ENCODE peak calls at places on chromosome 1, in seven cellular contexts. B is mesendoderm, L is heart left ventricle, P is neural progenitor cell, M is suprapubic skin, N is H1, Q is SK-N-SH. E is an unnamed sample.

GRCh38 chr1:180462099-180462498 is 40.3 kb downstream of the ACBD6 start:
- DNase-seq in B (no peak), L (no peak), P (no peak), M (no peak), N (no peak), Q (no peak), E (no peak)

GRCh38 chr1:226632169-226632884 is 83.8 kb downstream of the STUM start:
- DNase-seq in B (no peak), L (no peak), P (no peak), M (peak), N (no peak), Q (no peak), E (no peak)

GRCh38 chr1:174219606-174220370 is 60.5 kb downstream of the RABGAP1L start:
- DNase-seq in B (no peak), L (no peak), P (no peak), M (no peak), N (no peak), Q (no peak), E (no peak)

GRCh38 chr1:156709743-156710489 is 4.5 kb upstream of the CRABP2 start:
- DNase-seq in B (no peak), L (peak), P (peak), M (peak), N (no peak), Q (peak), E (peak)

GRCh38 chr1:216721878-216722277 is 1.4 kb downstream of the ESRRG start:
- DNase-seq in B (no peak), L (no peak), P (no peak), M (no peak), N (no peak), Q (no peak), E (no peak)

GRCh38 chr1:24289937-24290595 is 29.1 kb upstream of the GRHL3 start:
- DNase-seq in B (no peak), L (peak), P (no peak), M (peak), N (no peak), Q (peak), E (peak)

GRCh38 chr1:177983824-177984528 is 14.1 kb upstream of the SEC16B start:
- DNase-seq in B (peak), L (peak), P (peak), M (no peak), N (peak), Q (peak), E (no peak)

GRCh38 chr1:231919900-231920299 is 293.3 kb downstream of the DISC1 start:
- DNase-seq in B (peak), L (no peak), P (peak), M (no peak), N (no peak), Q (peak), E (no peak)

GRCh38 chr1:10625554-10625953 is 150.8 kb downstream of the PEX14 start:
- DNase-seq in B (no peak), L (no peak), P (no peak), M (peak), N (no peak), Q (peak), E (no peak)

GRCh38 chr1:2808386-2808705 is 6.9 kb upstream of the TTC34 start:
- DNase-seq in B (no peak), L (no peak), P (no peak), M (no peak), N (no peak), Q (no peak), E (no peak)

GRCh38 chr1:85502625-85503083 is 37.7 kb upstream of the DDAH1 start:
- DNase-seq in B (peak), L (peak), P (peak), M (peak), N (peak), Q (peak), E (peak)

GRCh38 chr1:86137458-86137857 is 19.1 kb downstream of the COL24A1 start:
- DNase-seq in B (no peak), L (no peak), P (no peak), M (no peak), N (no peak), Q (no peak), E (no peak)

GRCh38 chr1:39132505-39133339 is 71.8 kb upstream of the MACF1 start:
- DNase-seq in B (peak), L (peak), P (peak), M (peak), N (peak), Q (peak), E (peak)

GRCh38 chr1:17347769-17348592 is 24.0 kb upstream of the PADI6 start:
- DNase-seq in B (no peak), L (no peak), P (no peak), M (no peak), N (no peak), Q (no peak), E (no peak)

GRCh38 chr1:6918286-6918907 is 133.1 kb downstream of the CAMTA1 start:
- DNase-seq in B (no peak), L (no peak), P (no peak), M (no peak), N (no peak), Q (no peak), E (no peak)

GRCh38 chr1:233680000-233680399 is 66.1 kb downstream of the KCNK1 start:
- DNase-seq in B (peak), L (no peak), P (no peak), M (no peak), N (no peak), Q (no peak), E (no peak)

GRCh38 chr1:162548170-162548569 is 13.4 kb upstream of the UAP1 start:
- DNase-seq in B (no peak), L (peak), P (no peak), M (peak), N (no peak), Q (no peak), E (no peak)

GRCh38 chr1:219163401-219163954 is 10.2 kb upstream of the LYPLAL1 start:
- DNase-seq in B (no peak), L (no peak), P (no peak), M (no peak), N (no peak), Q (no peak), E (no peak)

GRCh38 chr1:230250676-230251075 is 175.5 kb downstream of the PGBD5 start:
- DNase-seq in B (peak), L (no peak), P (peak), M (no peak), N (no peak), Q (no peak), E (no peak)

GRCh38 chr1:215146252-215146975 is 63.9 kb downstream of the KCNK2 start:
- DNase-seq in B (peak), L (no peak), P (peak), M (no peak), N (no peak), Q (peak), E (no peak)

GRCh38 chr1:186683637-186684410 is 3.6 kb upstream of the PTGS2 start:
- DNase-seq in B (no peak), L (no peak), P (no peak), M (no peak), N (no peak), Q (no peak), E (no peak)

GRCh38 chr1:151048645-151049032 is 1.1 kb downstream of the C1orf56 start:
- DNase-seq in B (no peak), L (no peak), P (no peak), M (no peak), N (no peak), Q (peak), E (no peak)

GRCh38 chr1:25799758-25800537 is at the start of gene SELENON:
- DNase-seq in B (peak), L (peak), P (peak), M (no peak), N (no peak), Q (peak), E (peak)

GRCh38 chr1:210374600-210374953 is 45.9 kb downstream of the HHAT start:
- DNase-seq in B (no peak), L (no peak), P (no peak), M (no peak), N (no peak), Q (no peak), E (no peak)

GRCh38 chr1:210373878-210374599 is 45.3 kb downstream of the HHAT start:
- DNase-seq in B (peak), L (no peak), P (peak), M (no peak), N (peak), Q (peak), E (peak)

GRCh38 chr1:210372931-210373627 is 44.4 kb downstream of the HHAT start:
- DNase-seq in B (no peak), L (no peak), P (no peak), M (no peak), N (no peak), Q (no peak), E (no peak)

GRCh38 chr1:210372491-210372890 is 43.8 kb downstream of the HHAT start:
- DNase-seq in B (peak), L (no peak), P (no peak), M (no peak), N (no peak), Q (no peak), E (no peak)

GRCh38 chr1:210373628-210373877 is 44.9 kb downstream of the HHAT start:
- DNase-seq in B (no peak), L (no peak), P (no peak), M (no peak), N (no peak), Q (no peak), E (no peak)
- H3K27ac ChIP-seq in B (peak), L (no peak), P (peak), M (no peak), N (no peak), Q (peak), E (peak)

GRCh38 chr1:33269621-33270020 is 13.3 kb downstream of the ZNF362 start:
- DNase-seq in B (no peak), L (no peak), P (no peak), M (peak), N (no peak), Q (no peak), E (no peak)

GRCh38 chr1:33266766-33267165 is 10.5 kb downstream of the ZNF362 start:
- DNase-seq in B (no peak), L (no peak), P (no peak), M (no peak), N (no peak), Q (no peak), E (no peak)

GRCh38 chr1:33267468-33268205 is 11.3 kb downstream of the ZNF362 start:
- DNase-seq in B (no peak), L (no peak), P (no peak), M (no peak), N (no peak), Q (no peak), E (no peak)

GRCh38 chr1:33268927-33269610 is 12.8 kb downstream of the ZNF362 start:
- DNase-seq in B (no peak), L (no peak), P (no peak), M (no peak), N (no peak), Q (no peak), E (no peak)

DNA sequence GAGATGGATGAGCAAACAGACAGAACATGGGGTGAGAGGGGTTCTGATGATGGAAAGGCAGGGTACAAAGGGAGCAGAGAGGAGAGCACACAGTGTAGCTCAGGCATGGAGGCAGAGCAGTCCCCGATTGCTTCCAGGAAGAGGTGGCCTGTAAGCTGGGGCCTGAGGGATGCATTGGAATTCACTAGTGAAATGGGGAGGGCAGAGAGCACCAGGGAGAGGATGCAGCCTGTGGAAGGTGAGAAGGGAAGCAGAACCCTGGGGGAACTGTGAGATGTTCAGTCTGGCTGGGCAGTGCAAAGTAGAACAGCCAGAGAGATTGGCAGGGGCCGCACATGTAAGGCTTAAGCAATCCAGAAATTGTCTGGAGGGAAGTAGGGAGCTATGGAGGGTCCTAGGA is 12.2 kb downstream of the ZNF362 start:
- DNase-seq in B (no peak), L (no peak), P (no peak), M (no peak), N (no peak), Q (no peak), E (no peak)
- H3K27ac ChIP-seq in B (no peak), L (peak), P (no peak), M (peak), N (no peak), Q (no peak), E (peak)

GRCh38 chr1:240816472-240816871 is 204.5 kb upstream of the GREM2 start:
- DNase-seq in B (no peak), L (no peak), P (no peak), M (no peak), N (no peak), Q (no peak), E (no peak)
- H3K27ac ChIP-seq in B (no peak), L (no peak), P (no peak), M (no peak), N (no peak), Q (no peak), E (no peak)

DNA sequence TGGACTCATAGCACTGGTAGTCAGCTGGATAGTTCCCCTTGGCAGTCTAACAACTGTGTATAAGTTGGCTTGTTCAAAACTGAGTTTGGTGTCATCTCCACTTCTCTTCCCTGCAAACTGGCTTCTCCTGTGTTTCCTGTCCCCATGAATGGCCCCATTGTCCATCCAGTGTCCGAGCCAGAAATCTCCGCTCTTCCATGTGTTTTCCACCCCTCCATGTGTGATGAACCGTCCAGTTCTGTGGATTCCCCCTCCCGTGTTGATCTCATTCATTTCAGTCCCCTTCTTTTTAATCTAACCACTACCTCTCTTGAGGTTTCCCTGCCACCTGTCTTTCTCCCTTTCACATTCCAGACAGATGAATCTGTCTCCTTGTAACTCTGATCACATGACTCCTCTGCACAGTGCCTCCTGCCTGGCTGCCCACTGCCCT is 195.7 kb downstream of the ROR1 start:
- DNase-seq in B (no peak), L (no peak), P (no peak), M (no peak), N (no peak), Q (no peak), E (no peak)
- H3K27ac ChIP-seq in B (no peak), L (peak), P (no peak), M (no peak), N (no peak), Q (no peak), E (no peak)

E was measured in lung.